ENCODE peak calls at places on chromosome 10, in ten cellular contexts. W is bronchial epithelial cell; I is brain microvascular endothelial cell; B is colonic mucosa; H is HFF-Myc; K is AG04450; V is right atrium auricular region; D is choroid plexus epithelial cell; L is CD8-positive, alpha-beta T cell; O is OCI-LY7. U is an unnamed sample.

GRCh38 chr10:95742529-95742884 is 13.5 kb upstream of the ENTPD1 start:
- DNase-seq in W (peak; percentile 31), I (peak; percentile 73), B (peak; percentile 70), H (no peak), K (no peak), V (no peak), D (peak; percentile 79), L (no peak), O (no peak), U (no peak)

GRCh38 chr10:30587522-30588031 is 42.0 kb downstream of the LYZL2 start:
- DNase-seq in W (no peak), I (no peak), B (peak; percentile 65), H (no peak), K (no peak), V (no peak), D (no peak), L (no peak), O (peak; percentile 76), U (peak; percentile 54)

GRCh38 chr10:47438857-47439474 is 44.9 kb downstream of the ANXA8 start:
- DNase-seq in W (peak; percentile 77), I (peak; percentile 83), B (peak; percentile 60), H (peak; percentile 4), K (peak; percentile 38), V (no peak), D (peak; percentile 91), L (no peak), O (peak; percentile 2), U (no peak)

GRCh38 chr10:101831169-101831811 is 12.3 kb downstream of the KCNIP2 start:
- DNase-seq in W (no peak), I (no peak), B (no peak), H (no peak), K (no peak), V (no peak), D (no peak), L (no peak), O (no peak), U (no peak)

GRCh38 chr10:123241391-123242141 is 87.4 kb downstream of the BUB3 start:
- DNase-seq in W (peak; percentile 26), I (no peak), B (no peak), H (no peak), K (no peak), V (no peak), D (no peak), L (peak; percentile 85), O (peak; percentile 31), U (peak; percentile 15)

GRCh38 chr10:14162626-14163344 is 167.9 kb downstream of the FRMD4A start:
- DNase-seq in W (no peak), I (no peak), B (no peak), H (no peak), K (no peak), V (no peak), D (no peak), L (no peak), O (no peak), U (no peak)

GRCh38 chr10:61795551-61795950 is 105.9 kb upstream of the ARID5B start:
- DNase-seq in W (no peak), I (no peak), B (no peak), H (no peak), K (no peak), V (no peak), D (no peak), L (no peak), O (no peak), U (no peak)

GRCh38 chr10:128816726-128817125 is 650.3 kb upstream of the MGMT start:
- DNase-seq in W (no peak), I (no peak), B (no peak), H (no peak), K (no peak), V (no peak), D (no peak), L (no peak), O (no peak), U (no peak)

GRCh38 chr10:131870411-131870810 is 30.4 kb upstream of the PPP2R2D start:
- DNase-seq in W (no peak), I (no peak), B (no peak), H (no peak), K (no peak), V (no peak), D (no peak), L (no peak), O (no peak), U (no peak)

GRCh38 chr10:72126872-72127232 is 38.5 kb upstream of the SPOCK2 start:
- DNase-seq in W (no peak), I (no peak), B (no peak), H (no peak), K (no peak), V (no peak), D (no peak), L (no peak), O (no peak), U (no peak)
- TF ChIP-seq CTCF in W (no peak), I (no peak), B (no peak), H (no peak), K (no peak), V (no peak), D (no peak), L (no peak), O (no peak), U (no peak)

DNA sequence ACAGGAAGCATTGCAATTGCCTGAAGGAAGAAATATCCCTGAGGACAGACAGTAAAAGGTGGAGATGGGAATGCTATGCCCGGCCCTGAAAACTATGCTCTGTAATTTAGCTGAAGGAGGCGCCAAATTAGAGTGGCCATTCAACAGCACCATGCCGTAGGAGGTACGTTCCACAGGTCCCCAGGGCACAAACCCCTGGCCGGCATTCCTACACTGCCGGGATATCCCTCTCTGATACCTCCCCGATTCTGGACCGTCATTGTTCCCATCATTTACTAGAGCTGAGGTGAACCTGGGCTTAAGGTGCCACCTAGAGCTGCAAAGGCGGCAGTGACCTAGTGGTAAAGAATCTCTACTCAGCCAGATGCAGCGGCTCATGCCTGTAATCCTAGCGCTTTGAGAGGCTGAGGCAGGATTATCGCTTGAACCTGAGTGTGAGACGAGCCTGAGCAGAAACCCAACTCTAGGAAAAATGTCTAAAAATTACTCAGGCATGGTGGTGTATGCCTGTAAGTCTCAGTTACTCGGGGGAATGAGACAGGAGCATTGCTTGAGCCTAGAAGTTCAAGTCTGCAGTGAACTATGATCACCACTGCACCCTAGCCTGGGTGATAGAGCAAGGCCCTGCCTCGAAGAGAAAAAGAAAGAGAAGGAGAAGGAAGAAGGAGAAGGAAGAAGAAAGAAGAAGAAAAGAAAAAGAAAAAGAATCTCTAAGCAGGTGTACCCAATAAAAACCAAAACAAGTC is 53.0 kb upstream of the TNKS2 start:
- DNase-seq in W (peak; percentile 45), I (no peak), B (no peak), H (no peak), K (no peak), V (no peak), D (peak; percentile 54), L (no peak), O (no peak), U (no peak)
- H3K4me3 ChIP-seq in W (no peak overlapping the region), I (no peak overlapping the region), B (no peak overlapping the region), H (no peak overlapping the region), K (no peak overlapping the region), V (no peak overlapping the region), D (no peak overlapping the region), L (no peak overlapping the region), O (no peak overlapping the region), U (no peak overlapping the region)

GRCh38 chr10:70267161-70267933 is 16.5 kb downstream of the NPFFR1 start:
- DNase-seq in W (peak; percentile 97), I (peak; percentile 85), B (peak; percentile 32), H (peak; percentile 94), K (peak; percentile 95), V (no peak), D (peak; percentile 87), L (no peak), O (peak; percentile 41), U (no peak)
- TF ChIP-seq CTCF in W (no peak), I (peak; percentile 54), B (no peak), H (peak; percentile 37), K (peak; percentile 34), V (peak; percentile 24), D (peak; percentile 44), L (no peak), O (peak; percentile 85), U (peak; percentile 51)

DNA sequence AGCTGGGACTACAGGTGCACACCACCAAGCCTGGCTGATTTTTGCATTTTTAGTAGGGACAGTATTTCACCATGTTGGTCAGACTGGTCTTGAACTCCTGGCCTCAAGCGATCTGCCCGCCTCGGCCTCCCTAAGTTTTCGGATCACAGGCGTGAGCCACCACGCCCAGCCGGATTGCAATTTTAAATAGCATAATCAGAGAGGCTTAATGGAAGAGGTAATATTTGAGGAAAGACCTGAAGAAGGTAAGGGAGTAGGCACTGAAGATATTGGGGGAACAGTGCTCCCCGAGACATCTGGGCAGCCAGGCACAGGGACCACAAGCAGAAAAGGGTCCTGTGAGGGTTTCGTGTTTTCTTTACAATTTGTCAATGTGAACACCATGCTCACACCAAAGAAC is 61.4 kb upstream of the USP6NL start:
- DNase-seq in W (no peak), I (no peak), B (no peak), H (no peak), K (no peak), V (no peak), D (no peak), L (no peak), O (no peak), U (no peak)
- H3K4me3 ChIP-seq in W (no peak overlapping the region), I (no peak overlapping the region), B (no peak overlapping the region), H (no peak overlapping the region), K (no peak overlapping the region), V (no peak overlapping the region), D (no peak overlapping the region), L (no peak overlapping the region), O (peak overlapping the region; percentile 70), U (peak overlapping the region; percentile 48)

DNA sequence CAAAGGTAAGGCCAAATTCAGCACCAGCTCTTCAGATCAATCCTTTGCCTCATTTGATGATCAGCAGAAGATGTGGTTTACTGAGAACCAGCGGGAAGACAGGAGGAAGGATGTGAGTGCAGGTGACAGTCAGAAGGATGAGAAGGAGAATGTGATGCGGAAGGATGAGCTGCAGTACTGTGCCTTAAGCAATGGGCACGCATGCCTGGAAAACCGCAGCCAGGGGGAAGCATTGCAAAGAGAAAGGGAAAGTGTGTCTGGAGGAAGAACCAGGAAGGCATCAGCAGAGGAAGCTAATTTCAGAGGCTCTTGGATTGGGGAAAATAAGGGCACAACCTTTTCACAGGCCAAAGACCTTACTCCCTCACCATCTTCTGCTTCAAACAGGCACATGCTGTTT is 25.7 kb downstream of the C10orf71 start:
- DNase-seq in W (no peak), I (no peak), B (no peak), H (no peak), K (no peak), V (peak; percentile 59), D (peak; percentile 26), L (no peak), O (no peak), U (no peak)
- TF ChIP-seq CTCF in W (no peak), I (peak; percentile 47), B (no peak), H (peak; percentile 15), K (peak; percentile 23), V (no peak), D (peak; percentile 50), L (no peak), O (no peak), U (no peak)

GRCh38 chr10:100713049-100713858 is 32.1 kb upstream of the PAX2 start:
- DNase-seq in W (no peak), I (no peak), B (no peak), H (no peak), K (no peak), V (no peak), D (no peak), L (no peak), O (no peak), U (no peak)
- H3K4me3 ChIP-seq in W (no peak overlapping the region), I (no peak overlapping the region), B (no peak overlapping the region), H (no peak overlapping the region), K (no peak overlapping the region), V (peak overlapping the region; percentile 28), D (no peak overlapping the region), L (no peak overlapping the region), O (no peak overlapping the region), U (no peak overlapping the region)